ENCODE peak calls at places on chromosomes 2 and 18, in eight cellular contexts. J, H, Z, D, Y, G, N and T are unnamed samples.

GRCh38 chr2:36516136-36516870 is 81.7 kb downstream of the FEZ2 start:
- DNase-seq in H (no peak), Z (no peak), Y (no peak), G (no peak), J (no peak), D (no peak), N (no peak), T (no peak)

GRCh38 chr2:99674031-99674430 is 184.2 kb upstream of the REV1 start:
- DNase-seq in D (no peak), G (no peak), H (no peak), Z (no peak), N (no peak), Y (no peak), J (no peak), T (no peak)

GRCh38 chr18:55384551-55385275 is 203.3 kb downstream of the TCF4 start:
- DNase-seq in H (peak; percentile 26), G (no peak), Z (no peak), J (peak; percentile 68), Y (peak; percentile 32), N (peak; percentile 47), D (peak; percentile 28), T (peak; percentile 56)

GRCh38 chr2:191935247-191935646 is 88.4 kb upstream of the CAVIN2 start:
- DNase-seq in G (no peak), H (no peak), Z (no peak), J (no peak), D (no peak), N (peak; percentile 27), Y (no peak), T (peak; percentile 51)

GRCh38 chr2:62196278-62196901 is 475 bp downstream of the B3GNT2 start:
- DNase-seq in J (no peak), D (no peak), H (peak; percentile 61), Y (peak; percentile 50), Z (peak; percentile 64), N (no peak), G (peak; percentile 33), T (no peak)

GRCh38 chr2:46844443-46844842 is 71.2 kb downstream of the MCFD2 start:
- DNase-seq in Z (no peak), D (no peak), H (no peak), N (no peak), G (no peak), Y (no peak), J (no peak), T (no peak)

GRCh38 chr2:164910091-164910899 is 45.0 kb downstream of the SLC38A11 start:
- DNase-seq in N (peak; percentile 67), J (no peak), D (no peak), Y (no peak), G (peak; percentile 77), H (no peak), Z (no peak), T (no peak)

GRCh38 chr18:79485788-79486355 is 90.1 kb downstream of the NFATC1 start:
- DNase-seq in Z (no peak), N (no peak), H (no peak), D (no peak), J (no peak), Y (no peak), G (no peak), T (no peak)

GRCh38 chr2:224221455-224221913 is 180.4 kb downstream of the FAM124B start:
- DNase-seq in G (no peak), D (no peak), N (peak; percentile 37), H (no peak), Y (no peak), J (peak; percentile 52), Z (no peak), T (no peak)

GRCh38 chr2:102803041-102803896 is 41.4 kb downstream of the TMEM182 start:
- DNase-seq in N (no peak), D (no peak), G (no peak), Y (no peak), H (no peak), J (no peak), Z (no peak), T (no peak)

DNA sequence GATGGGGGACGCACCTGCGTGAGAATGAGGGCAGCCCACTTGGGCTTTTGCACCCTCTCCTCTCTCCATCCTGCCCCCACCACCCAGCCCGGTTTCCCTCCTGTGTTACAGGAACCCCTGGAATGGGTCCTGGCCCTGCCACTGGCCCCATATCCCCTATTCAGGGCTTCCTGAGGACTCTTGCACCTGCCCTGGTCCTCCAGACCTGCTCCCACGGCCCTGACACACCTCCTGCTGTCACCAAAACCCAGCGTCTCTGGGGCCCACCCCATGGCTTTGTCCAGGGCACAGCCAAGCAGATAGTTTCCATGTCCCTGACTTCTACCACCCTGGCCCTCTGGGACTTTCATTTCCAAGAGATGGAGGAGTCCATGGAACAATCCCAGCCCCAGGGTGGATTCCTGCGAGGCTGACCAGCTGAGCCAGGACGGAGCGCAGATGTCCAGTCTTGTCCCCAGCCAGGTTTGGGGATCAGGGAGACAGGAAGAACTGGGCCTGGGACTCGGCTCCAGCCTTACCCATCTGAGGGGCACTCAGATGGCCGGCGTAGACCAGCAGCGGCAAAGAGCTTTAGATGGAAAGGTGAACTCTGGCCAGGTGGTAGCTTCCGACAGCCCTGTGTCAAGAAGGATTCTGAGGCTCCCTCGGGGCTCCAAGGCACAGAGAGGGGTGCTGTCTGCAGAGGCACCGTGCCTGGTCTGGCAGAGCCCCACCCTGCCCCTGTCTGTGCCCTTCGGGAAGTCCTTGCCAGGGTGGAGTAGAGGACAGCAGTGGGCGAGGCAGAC is 12.0 kb downstream of the GPR35 start:
- DNase-seq in J (no peak), N (no peak), Z (no peak), H (no peak), D (no peak), G (no peak), Y (no peak), T (no peak)
- TF ChIP-seq CTCF in J (no peak), N (no peak), Z (no peak), H (no peak), D (no peak), G (no peak), Y (no peak), T (no peak)

GRCh38 chr2:8984152-8984551 is 19.3 kb downstream of the MBOAT2 start:
- DNase-seq in J (no peak), H (no peak), D (no peak), N (no peak), Z (no peak), Y (no peak), G (no peak), T (no peak)

GRCh38 chr2:8987413-8987812 is 16.1 kb downstream of the MBOAT2 start:
- DNase-seq in Y (no peak), H (no peak), D (no peak), G (no peak), Z (no peak), J (no peak), N (no peak), T (no peak)

GRCh38 chr2:8984855-8985254 is 18.6 kb downstream of the MBOAT2 start:
- DNase-seq in N (peak; percentile 14), J (peak; percentile 39), G (no peak), H (no peak), Z (no peak), D (no peak), Y (no peak), T (no peak)

GRCh38 chr2:8985561-8986326 is 17.7 kb downstream of the MBOAT2 start:
- DNase-seq in H (no peak), J (no peak), G (no peak), D (no peak), N (no peak), Z (no peak), Y (no peak), T (no peak)

DNA sequence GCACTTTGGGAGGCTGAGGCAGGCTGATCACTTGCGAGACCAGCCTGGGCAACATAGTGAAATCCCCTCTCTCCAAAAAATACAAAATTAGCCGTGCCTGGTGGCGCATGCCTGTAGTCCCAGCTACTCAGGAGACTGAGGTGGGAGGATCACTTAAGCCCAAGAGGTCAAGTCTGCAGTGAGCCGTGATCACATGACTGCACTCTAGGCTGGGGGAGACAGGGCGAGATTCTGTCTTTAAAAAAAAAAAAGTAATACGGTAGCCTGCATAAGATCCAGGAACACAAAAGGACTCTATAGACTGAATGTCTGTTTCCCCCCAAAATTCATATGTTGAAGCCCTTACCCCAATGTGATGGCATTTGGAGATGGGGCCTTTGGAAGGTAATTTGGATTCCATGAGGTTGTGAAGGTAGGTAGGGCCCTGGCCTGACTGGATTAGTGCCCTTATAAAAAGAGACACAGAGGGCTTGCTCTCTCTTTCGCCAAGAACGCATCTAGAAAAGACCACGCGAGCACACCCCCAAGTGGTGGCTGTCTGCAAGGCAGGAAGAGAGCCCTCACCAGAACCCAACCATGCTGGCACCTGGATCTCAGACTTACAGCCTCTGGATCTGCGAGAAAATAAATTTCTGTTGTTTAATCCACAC is 17.0 kb downstream of the MBOAT2 start:
- DNase-seq in N (peak; percentile 16), H (no peak), D (no peak), Z (no peak), Y (no peak), G (no peak), J (peak; percentile 31), T (peak; percentile 57)
- TF ChIP-seq CTCF in N (peak; percentile 28), H (no peak), D (peak; percentile 31), Z (peak; percentile 14), Y (peak; percentile 32), G (no peak), J (peak; percentile 55), T (peak; percentile 43)

GRCh38 chr2:233413046-233413445 is 58.8 kb downstream of the DGKD start:
- DNase-seq in N (no peak), G (no peak), J (no peak), H (no peak), Z (no peak), Y (no peak), D (no peak), T (no peak)
- TF ChIP-seq CTCF in N (no peak), G (no peak), J (no peak), H (no peak), Z (no peak), Y (no peak), D (no peak), T (no peak)

GRCh38 chr2:220489116-220489515 is 861.7 kb downstream of the SLC4A3 start:
- DNase-seq in Z (no peak), H (no peak), N (no peak), D (no peak), J (no peak), G (no peak), Y (no peak), T (no peak)

GRCh38 chr2:220491633-220492032 is 864.2 kb downstream of the SLC4A3 start:
- DNase-seq in D (no peak), Z (no peak), J (no peak), N (no peak), H (no peak), G (no peak), Y (no peak), T (no peak)

GRCh38 chr2:220499281-220499680 is 871.9 kb downstream of the SLC4A3 start:
- DNase-seq in Y (no peak), Z (no peak), J (peak; percentile 11), N (peak; percentile 71), D (no peak), H (no peak), G (no peak), T (no peak)

DNA sequence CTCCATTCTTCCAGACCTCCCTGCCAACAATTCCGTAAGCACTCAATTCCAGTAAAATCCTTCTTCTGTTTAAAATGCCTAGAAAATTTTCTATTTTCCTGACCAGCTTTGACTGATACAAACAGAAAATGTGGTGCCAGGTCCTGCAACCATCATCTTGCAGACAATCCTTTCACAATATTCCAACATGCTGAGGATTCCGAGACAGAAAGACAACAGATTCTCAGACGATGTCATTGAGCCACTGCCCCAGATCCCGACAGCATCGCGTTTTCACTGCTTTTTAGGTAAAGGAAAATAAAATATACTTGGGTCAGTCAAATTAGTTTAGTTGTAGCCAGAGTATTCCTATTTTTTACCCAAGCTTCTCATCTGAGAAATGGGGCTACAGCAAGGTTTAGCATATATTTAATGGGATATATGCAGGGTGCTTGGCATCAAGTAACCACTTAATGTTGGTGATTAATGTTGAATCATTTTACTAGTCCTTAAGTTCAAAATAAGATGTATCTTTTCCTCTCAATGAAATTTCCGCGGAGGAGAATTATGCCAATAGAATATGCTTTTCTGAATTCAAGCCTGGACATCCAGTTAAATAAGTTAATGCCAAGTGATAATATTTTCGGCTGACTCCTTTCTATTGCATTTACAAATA is 866.6 kb downstream of the SLC4A3 start:
- DNase-seq in N (no peak), G (no peak), Y (no peak), D (no peak), H (no peak), J (no peak), Z (no peak), T (no peak)
- TF ChIP-seq CTCF in N (no peak), G (no peak), Y (no peak), D (no peak), H (no peak), J (no peak), Z (no peak), T (no peak)